ENCODE peak calls at places on chromosome 15, in nine cellular contexts. Z, V, Q, R, I, C, H, F and T are unnamed samples.

GRCh38 chr15:66802087-66803001 is 100.3 kb downstream of the SMAD6 start:
- DNase-seq in Z (no peak), V (no peak), Q (no peak), R (peak), I (no peak), C (peak), H (no peak), F (peak), T (no peak)

GRCh38 chr15:86082619-86083377 is 3.1 kb downstream of the AGBL1 start:
- DNase-seq in Z (peak), V (no peak), Q (no peak), R (no peak), I (no peak), C (no peak), H (no peak), F (no peak), T (peak)

GRCh38 chr15:43212299-43212698 is 8.5 kb downstream of the EPB42 start:
- DNase-seq in Z (no peak), V (no peak), Q (no peak), R (no peak), I (no peak), C (no peak), H (no peak), F (no peak), T (no peak)

GRCh38 chr15:53412542-53412941 is 346.9 kb downstream of the WDR72 start:
- DNase-seq in Z (no peak), V (no peak), Q (no peak), R (no peak), I (no peak), C (no peak), H (no peak), F (no peak), T (no peak)

GRCh38 chr15:78368671-78369070 is 28.5 kb downstream of the CRABP1 start:
- DNase-seq in Z (no peak), V (no peak), Q (no peak), R (no peak), I (no peak), C (no peak), H (no peak), F (no peak), T (peak)

GRCh38 chr15:80945605-80946004 is 44.0 kb downstream of the MESD start:
- DNase-seq in Z (no peak), V (no peak), Q (no peak), R (no peak), I (no peak), C (no peak), H (no peak), F (no peak), T (no peak)

GRCh38 chr15:96064351-96064756 is 266.1 kb upstream of the NR2F2 start:
- DNase-seq in Z (no peak), V (no peak), Q (no peak), R (no peak), I (no peak), C (peak), H (no peak), F (no peak), T (no peak)

GRCh38 chr15:54481819-54482218 is 503.6 kb downstream of the UNC13C start:
- DNase-seq in Z (no peak), V (no peak), Q (no peak), R (no peak), I (no peak), C (no peak), H (no peak), F (no peak), T (no peak)

GRCh38 chr15:26438316-26438715 is 334.6 kb downstream of the GABRB3 start:
- DNase-seq in Z (no peak), V (no peak), Q (no peak), R (no peak), I (no peak), C (no peak), H (no peak), F (no peak), T (no peak)

GRCh38 chr15:89068325-89068784 is 19.9 kb upstream of the ABHD2 start:
- DNase-seq in Z (no peak), V (no peak), Q (peak), R (peak), I (peak), C (peak), H (peak), F (peak), T (peak)

GRCh38 chr15:25770031-25770430 is 93.1 kb downstream of the ATP10A start:
- DNase-seq in Z (no peak), V (no peak), Q (no peak), R (no peak), I (no peak), C (no peak), H (no peak), F (no peak), T (no peak)

GRCh38 chr15:57503911-57504598 is 87.6 kb upstream of the MYZAP start:
- DNase-seq in Z (no peak), V (no peak), Q (no peak), R (no peak), I (no peak), C (no peak), H (no peak), F (no peak), T (no peak)

GRCh38 chr15:69014454-69014853 is at the start of gene NOX5:
- DNase-seq in Z (no peak), V (no peak), Q (no peak), R (no peak), I (no peak), C (peak), H (no peak), F (peak), T (no peak)

GRCh38 chr15:101276501-101277037 is 716 bp downstream of the SELENOS start:
- DNase-seq in Z (no peak), V (no peak), Q (no peak), R (no peak), I (peak), C (no peak), H (no peak), F (peak), T (peak)
- TF ChIP-seq CTCF in Z (no peak), V (no peak), Q (peak), R (peak), I (peak), C (peak), H (peak), F (peak), T (peak)

GRCh38 chr15:62832231-62832630 is 210.3 kb upstream of the TPM1 start:
- DNase-seq in Z (no peak), V (no peak), Q (no peak), R (no peak), I (no peak), C (no peak), H (no peak), F (no peak), T (no peak)

GRCh38 chr15:62824111-62824737 is 218.3 kb upstream of the TPM1 start:
- DNase-seq in Z (no peak), V (no peak), Q (no peak), R (peak), I (no peak), C (peak), H (no peak), F (peak), T (no peak)

GRCh38 chr15:62833671-62834070 is 208.9 kb upstream of the TPM1 start:
- DNase-seq in Z (no peak), V (no peak), Q (no peak), R (no peak), I (no peak), C (no peak), H (no peak), F (no peak), T (no peak)

DNA sequence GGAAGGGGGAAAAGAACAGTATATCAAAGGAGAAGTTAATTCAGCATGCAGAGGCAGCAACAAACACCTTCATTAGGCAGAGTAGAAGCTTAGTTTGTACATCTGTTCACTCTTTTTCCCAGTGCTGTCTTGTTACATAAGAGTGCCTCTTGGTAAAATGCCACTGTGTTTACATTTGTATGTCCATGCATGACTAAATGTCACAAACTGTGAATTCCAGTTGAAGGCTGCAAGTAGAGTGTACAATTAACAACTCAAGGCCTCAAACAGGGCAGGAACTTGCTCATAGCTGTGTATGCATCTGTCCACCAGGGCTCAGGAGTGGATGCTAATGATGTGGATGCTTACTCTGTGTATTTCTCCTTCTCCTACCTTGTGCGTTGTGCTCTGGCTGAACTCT is 214.2 kb upstream of the TPM1 start:
- DNase-seq in Z (no peak), V (no peak), Q (no peak), R (no peak), I (no peak), C (no peak), H (no peak), F (no peak), T (no peak)
- TF ChIP-seq CTCF in Z (no peak), V (no peak), Q (peak), R (peak), I (no peak), C (peak), H (no peak), F (no peak), T (no peak)

GRCh38 chr15:41424809-41425208 is 7.9 kb downstream of the RTF1 start:
- DNase-seq in Z (no peak), V (no peak), Q (no peak), R (no peak), I (no peak), C (no peak), H (no peak), F (no peak), T (no peak)
- TF ChIP-seq CTCF in Z (no peak), V (no peak), Q (no peak), R (no peak), I (no peak), C (peak), H (no peak), F (peak), T (no peak)

GRCh38 chr15:70100495-70101331 is 3.0 kb upstream of the TLE3 start:
- DNase-seq in Z (peak), V (peak), Q (no peak), R (no peak), I (peak), C (no peak), H (peak), F (peak), T (peak)
- TF ChIP-seq CTCF in Z (peak), V (peak), Q (peak), R (peak), I (peak), C (peak), H (no peak), F (peak), T (peak)

GRCh38 chr15:46309914-46310313 is 675.1 kb downstream of the SQOR start:
- DNase-seq in Z (no peak), V (no peak), Q (no peak), R (no peak), I (no peak), C (no peak), H (no peak), F (no peak), T (no peak)

GRCh38 chr15:46304320-46304719 is 669.5 kb downstream of the SQOR start:
- DNase-seq in Z (no peak), V (no peak), Q (no peak), R (no peak), I (no peak), C (no peak), H (no peak), F (peak), T (peak)
- TF ChIP-seq CTCF in Z (peak), V (no peak), Q (peak), R (peak), I (peak), C (peak), H (no peak), F (peak), T (peak)

GRCh38 chr15:64841258-64842098 is at the start of gene PLEKHO2:
- DNase-seq in Z (peak), V (peak), Q (peak), R (peak), I (peak), C (peak), H (peak), F (peak), T (peak)
- TF ChIP-seq CTCF in Z (no peak), V (peak), Q (peak), R (no peak), I (peak), C (peak), H (peak), F (no peak), T (peak)

GRCh38 chr15:34976743-34977142 is 7.2 kb upstream of the AQR start:
- DNase-seq in Z (no peak), V (no peak), Q (no peak), R (no peak), I (no peak), C (no peak), H (no peak), F (no peak), T (no peak)

GRCh38 chr15:34973512-34973911 is 4.0 kb upstream of the AQR start:
- DNase-seq in Z (no peak), V (no peak), Q (no peak), R (no peak), I (no peak), C (no peak), H (no peak), F (no peak), T (no peak)

GRCh38 chr15:34976073-34976472 is 6.5 kb upstream of the AQR start:
- DNase-seq in Z (no peak), V (no peak), Q (no peak), R (no peak), I (no peak), C (no peak), H (no peak), F (no peak), T (no peak)
- TF ChIP-seq CTCF in Z (no peak), V (no peak), Q (no peak), R (no peak), I (no peak), C (no peak), H (no peak), F (no peak), T (no peak)

GRCh38 chr15:98804057-98804380 is 155.7 kb downstream of the IGF1R start:
- DNase-seq in Z (no peak), V (no peak), Q (no peak), R (no peak), I (no peak), C (no peak), H (no peak), F (peak), T (no peak)
- TF ChIP-seq CTCF in Z (no peak), V (no peak), Q (no peak), R (peak), I (no peak), C (peak), H (no peak), F (peak), T (no peak)